ENCODE peak calls at places on chromosomes 7 and 10, in seven cellular contexts. T, H, F, C, X, D and U are unnamed samples.

GRCh38 chr10:69312537-69312936 is 34.2 kb downstream of the HK1 start:
- DNase-seq in D (no peak), X (no peak), H (no peak), F (no peak), T (no peak), C (no peak), U (no peak)

GRCh38 chr10:113179966-113180365 is 229.9 kb downstream of the TCF7L2 start:
- DNase-seq in F (no peak), D (no peak), C (no peak), H (no peak), T (no peak), X (no peak), U (no peak)

GRCh38 chr10:80472234-80473095 is 18.4 kb downstream of the TSPAN14 start:
- DNase-seq in C (peak), F (no peak), X (peak), H (peak), D (peak), T (no peak), U (no peak)

GRCh38 chr7:88027724-88028123 is 93.7 kb downstream of the ADAM22 start:
- DNase-seq in H (no peak), X (no peak), T (no peak), C (no peak), F (no peak), D (no peak), U (no peak)

GRCh38 chr7:55878701-55879100 is 8.6 kb upstream of the ZNF713 start:
- DNase-seq in C (no peak), D (no peak), F (no peak), T (no peak), X (no peak), H (no peak), U (no peak)

GRCh38 chr7:28638914-28639313 is 226.6 kb downstream of the CREB5 start:
- DNase-seq in D (no peak), H (no peak), X (no peak), C (no peak), F (no peak), T (no peak), U (no peak)

GRCh38 chr10:62597226-62597625 is 207.3 kb upstream of the ADO start:
- DNase-seq in X (peak), H (peak), F (no peak), T (no peak), D (no peak), C (no peak), U (no peak)

GRCh38 chr10:7789390-7789789 is 1.4 kb downstream of the ATP5F1C start:
- DNase-seq in T (no peak), H (peak), X (peak), F (no peak), C (no peak), D (no peak), U (peak)

GRCh38 chr10:73649876-73650536 is 5.8 kb downstream of the SYNPO2L start:
- DNase-seq in D (no peak), F (no peak), C (no peak), X (peak), T (peak), H (peak), U (no peak)

GRCh38 chr7:77415822-77416620 is at the start of gene GSAP:
- DNase-seq in X (peak), D (peak), H (no peak), C (no peak), F (peak), T (no peak), U (peak)

GRCh38 chr10:70887804-70888800 is at the start of gene PCBD1:
- DNase-seq in H (peak), T (no peak), C (peak), D (peak), F (peak), X (peak), U (peak)

GRCh38 chr10:119849944-119850343 is 22.7 kb downstream of the MCMBP start:
- DNase-seq in C (no peak), F (no peak), X (no peak), T (no peak), H (no peak), D (no peak), U (no peak)

GRCh38 chr7:23315366-23315765 is 16.2 kb downstream of the MALSU1 start:
- DNase-seq in C (no peak), D (no peak), T (no peak), X (no peak), H (peak), F (no peak), U (no peak)

GRCh38 chr10:116067825-116068224 is 205.2 kb downstream of the GFRA1 start:
- DNase-seq in F (no peak), D (no peak), X (no peak), C (no peak), H (no peak), T (no peak), U (no peak)

GRCh38 chr7:30171753-30172447 is 37.1 kb downstream of the MTURN start:
- DNase-seq in T (no peak), H (peak), X (peak), C (no peak), F (no peak), D (no peak), U (no peak)

GRCh38 chr7:141258559-141258958 is 184.7 kb downstream of the TMEM178B start:
- DNase-seq in X (no peak), C (no peak), F (no peak), T (no peak), H (no peak), D (no peak), U (no peak)

GRCh38 chr10:17923728-17924127 is 28.0 kb upstream of the SLC39A12 start:
- DNase-seq in T (peak), D (no peak), X (peak), H (peak), F (no peak), C (peak), U (peak)

GRCh38 chr10:104406715-104407517 is 53.3 kb downstream of the CFAP58 start:
- DNase-seq in F (peak), C (peak), X (peak), D (no peak), T (peak), H (peak), U (no peak)

GRCh38 chr7:132735476-132735875 is 159.2 kb upstream of the PLXNA4 start:
- DNase-seq in C (no peak), D (no peak), H (no peak), T (no peak), F (no peak), X (no peak), U (no peak)

GRCh38 chr7:157337316-157338149 is 729 bp downstream of the DNAJB6 start:
- DNase-seq in H (peak), C (no peak), T (no peak), X (peak), F (peak), D (peak), U (peak)

GRCh38 chr7:51732951-51733350 is 416.3 kb upstream of the COBL start:
- DNase-seq in X (no peak), T (no peak), D (no peak), C (no peak), F (no peak), H (no peak), U (no peak)

GRCh38 chr10:44203535-44203934 is 181.4 kb downstream of the CXCL12 start:
- DNase-seq in H (no peak), C (no peak), T (no peak), X (no peak), D (no peak), F (no peak), U (no peak)

GRCh38 chr7:149866139-149866785 is 7.5 kb upstream of the ATP6V0E2 start:
- DNase-seq in F (no peak), D (no peak), H (no peak), C (no peak), X (no peak), T (no peak), U (no peak)

GRCh38 chr7:26965724-26966123 is 101.3 kb upstream of the SKAP2 start:
- DNase-seq in X (no peak), T (no peak), H (no peak), D (no peak), F (no peak), C (no peak), U (no peak)

GRCh38 chr10:27626821-27627359 is 118.7 kb downstream of the MKX start:
- DNase-seq in H (no peak), C (no peak), X (no peak), D (no peak), T (no peak), F (no peak), U (no peak)

GRCh38 chr10:106560925-106561640 is 603.4 kb downstream of the SORCS1 start:
- DNase-seq in X (peak), D (no peak), C (peak), T (peak), F (no peak), H (peak), U (no peak)

GRCh38 chr7:122546496-122546895 is 152.4 kb downstream of the RNF133 start:
- DNase-seq in C (no peak), F (no peak), T (no peak), H (peak), X (no peak), D (no peak), U (no peak)

GRCh38 chr7:151243411-151244155 is 4.9 kb downstream of the SMARCD3 start:
- DNase-seq in X (peak), C (no peak), F (peak), T (no peak), H (no peak), D (no peak), U (no peak)

GRCh38 chr7:121755818-121756501 is 117.0 kb upstream of the PTPRZ1 start:
- DNase-seq in D (no peak), H (no peak), T (no peak), X (no peak), F (peak), C (no peak), U (no peak)

GRCh38 chr10:34114914-34115313 is 700.2 kb downstream of the PARD3 start:
- DNase-seq in D (no peak), T (no peak), C (no peak), F (no peak), X (no peak), H (no peak), U (no peak)

GRCh38 chr7:2022021-2022409 is 210.7 kb downstream of the MAD1L1 start:
- DNase-seq in T (no peak), D (no peak), H (no peak), C (no peak), X (no peak), F (no peak), U (no peak)

GRCh38 chr7:12162420-12163113 is 48.5 kb upstream of the TMEM106B start:
- DNase-seq in D (no peak), H (peak), T (peak), X (peak), C (peak), F (peak), U (no peak)

GRCh38 chr10:46527241-46527811 is 29.1 kb downstream of the GPRIN2 start:
- DNase-seq in D (peak), C (no peak), H (no peak), F (no peak), X (no peak), T (no peak), U (no peak)

GRCh38 chr7:140696024-140696678 is 357 bp upstream of the NDUFB2 start:
- DNase-seq in X (peak), T (peak), F (no peak), D (peak), H (peak), C (peak), U (peak)

GRCh38 chr7:100867040-100867795 is at the start of gene TRIP6:
- DNase-seq in H (peak), C (peak), X (peak), F (peak), D (peak), T (peak), U (peak)

GRCh38 chr7:84939442-84939841 is 247.4 kb downstream of the SEMA3D start:
- DNase-seq in F (no peak), C (no peak), X (no peak), T (no peak), D (no peak), H (no peak), U (no peak)

GRCh38 chr7:71735961-71736556 is 604.1 kb downstream of the GALNT17 start:
- DNase-seq in T (peak), X (peak), C (peak), F (peak), H (peak), D (peak), U (peak)

GRCh38 chr7:35339811-35340210 is 85.9 kb upstream of the TBX20 start:
- DNase-seq in F (no peak), H (no peak), C (no peak), X (no peak), D (no peak), T (no peak), U (no peak)

GRCh38 chr10:78506614-78507013 is 473.0 kb downstream of the RPS24 start:
- DNase-seq in F (no peak), X (no peak), H (no peak), T (no peak), C (no peak), D (no peak), U (no peak)

GRCh38 chr10:91380873-91381561 is 29.1 kb upstream of the HECTD2 start:
- DNase-seq in F (no peak), D (no peak), H (no peak), X (no peak), C (no peak), T (no peak), U (no peak)